ENCODE peak calls at places on chromosome 16, in four cellular contexts. One of them, this sample, is unnamed.

GRCh38 chr16:48112603-48113400 is 43.0 kb downstream of the ABCC12 start:
- DNase-seq in H1: no peak
- DNase-seq in astrocyte: no peak
- DNase-seq in endothelial cell of umbilical vein: no peak
- DNase-seq in this sample: no peak

GRCh38 chr16:30368122-30368791 is 2.0 kb downstream of the TBC1D10B start:
- DNase-seq in astrocyte: no peak
- DNase-seq in endothelial cell of umbilical vein: peak; percentile 48
- DNase-seq in H1: no peak
- DNase-seq in this sample: no peak

GRCh38 chr16:82439678-82440293 is 187.0 kb upstream of the CDH13 start:
- DNase-seq in H1: no peak
- DNase-seq in astrocyte: no peak
- DNase-seq in endothelial cell of umbilical vein: peak; percentile 6
- DNase-seq in this sample: peak; percentile 11

GRCh38 chr16:4862639-4863038 is 15.4 kb downstream of the UBN1 start:
- DNase-seq in astrocyte: no peak
- DNase-seq in H1: no peak
- DNase-seq in endothelial cell of umbilical vein: no peak
- DNase-seq in this sample: no peak

GRCh38 chr16:12059216-12059769 is 82.8 kb downstream of the SNX29 start:
- DNase-seq in endothelial cell of umbilical vein: no peak
- DNase-seq in astrocyte: no peak
- DNase-seq in H1: no peak
- DNase-seq in this sample: peak; percentile 18

GRCh38 chr16:76932541-76933211 is 258.3 kb upstream of the MON1B start:
- DNase-seq in astrocyte: peak; percentile 41
- DNase-seq in H1: no peak
- DNase-seq in endothelial cell of umbilical vein: peak; percentile 2
- DNase-seq in this sample: no peak

GRCh38 chr16:13453325-13453724 is 466.6 kb upstream of the ERCC4 start:
- DNase-seq in H1: no peak
- DNase-seq in endothelial cell of umbilical vein: no peak
- DNase-seq in astrocyte: peak; percentile 12
- DNase-seq in this sample: no peak

GRCh38 chr16:88558457-88559442 is 11.5 kb upstream of the ZC3H18 start:
- DNase-seq in endothelial cell of umbilical vein: peak; percentile 49
- DNase-seq in H1: no peak
- DNase-seq in astrocyte: peak; percentile 16
- DNase-seq in this sample: peak; percentile 65

GRCh38 chr16:71923941-71924690 is 28.8 kb downstream of the IST1 start:
- DNase-seq in H1: no peak
- DNase-seq in endothelial cell of umbilical vein: no peak
- DNase-seq in astrocyte: peak; percentile 67
- DNase-seq in this sample: no peak

GRCh38 chr16:88907768-88908167 is 41.3 kb upstream of the PABPN1L start:
- DNase-seq in H1: no peak
- DNase-seq in astrocyte: peak; percentile 42
- DNase-seq in endothelial cell of umbilical vein: no peak
- DNase-seq in this sample: no peak

GRCh38 chr16:4059969-4060368 is 56.3 kb downstream of the ADCY9 start:
- DNase-seq in astrocyte: no peak
- DNase-seq in endothelial cell of umbilical vein: no peak
- DNase-seq in H1: no peak
- DNase-seq in this sample: no peak

GRCh38 chr16:3584412-3584811 is 7.2 kb upstream of the NLRC3 start:
- DNase-seq in astrocyte: no peak
- DNase-seq in endothelial cell of umbilical vein: no peak
- DNase-seq in H1: no peak
- DNase-seq in this sample: no peak

GRCh38 chr16:675884-676564 is 553 bp downstream of the RHBDL1 start:
- DNase-seq in endothelial cell of umbilical vein: no peak
- DNase-seq in astrocyte: no peak
- DNase-seq in H1: no peak
- DNase-seq in this sample: no peak

GRCh38 chr16:2043296-2043979 is 4.2 kb downstream of the NTHL1 start:
- DNase-seq in H1: no peak
- DNase-seq in astrocyte: no peak
- DNase-seq in endothelial cell of umbilical vein: no peak
- DNase-seq in this sample: no peak

GRCh38 chr16:83899272-83899897 is 470 bp downstream of the MLYCD start:
- DNase-seq in endothelial cell of umbilical vein: peak; percentile 75
- DNase-seq in H1: no peak
- DNase-seq in astrocyte: peak; percentile 63
- DNase-seq in this sample: peak; percentile 52

GRCh38 chr16:28317040-28317880 is 24.9 kb downstream of the SBK1 start:
- DNase-seq in astrocyte: peak; percentile 13
- DNase-seq in endothelial cell of umbilical vein: peak; percentile 44
- DNase-seq in H1: no peak
- DNase-seq in this sample: peak; percentile 73

GRCh38 chr16:4450921-4451619 is 23.4 kb downstream of the NMRAL1 start:
- DNase-seq in H1: no peak
- DNase-seq in endothelial cell of umbilical vein: no peak
- DNase-seq in astrocyte: no peak
- DNase-seq in this sample: no peak

GRCh38 chr16:24838554-24839266 is 7.1 kb upstream of the SLC5A11 start:
- DNase-seq in endothelial cell of umbilical vein: peak; percentile 91
- DNase-seq in astrocyte: peak; percentile 65
- DNase-seq in H1: no peak
- DNase-seq in this sample: no peak

DNA sequence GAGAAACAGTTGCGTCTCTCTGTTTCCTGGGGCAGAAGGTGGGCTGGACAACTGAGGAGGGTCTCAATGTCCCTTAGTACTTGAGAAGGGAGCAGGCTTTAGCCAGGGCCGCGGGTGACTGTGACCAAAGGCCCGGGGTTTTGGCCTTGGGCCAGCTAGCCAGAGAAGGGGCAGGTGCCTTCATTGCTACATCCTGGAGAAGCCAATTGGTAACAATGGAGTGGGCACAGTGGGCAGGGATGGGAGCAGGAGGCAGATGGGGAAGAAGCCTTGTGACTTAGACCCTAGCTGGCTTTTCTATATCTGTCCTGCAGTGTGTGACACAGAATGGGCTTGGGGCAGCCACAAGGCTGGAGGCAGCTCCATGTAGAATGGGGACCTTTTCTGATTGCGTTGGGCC is 46.0 kb downstream of the CLEC16A start:
- DNase-seq in endothelial cell of umbilical vein: no peak
- DNase-seq in astrocyte: no peak
- DNase-seq in H1: no peak
- DNase-seq in this sample: no peak
- TF ChIP-seq CTCF in endothelial cell of umbilical vein: no peak
- TF ChIP-seq CTCF in astrocyte: no peak
- TF ChIP-seq CTCF in H1: no peak
- TF ChIP-seq CTCF in this sample: no peak

GRCh38 chr16:85642762-85643281 is 29.7 kb downstream of the GSE1 start:
- DNase-seq in H1: no peak
- DNase-seq in endothelial cell of umbilical vein: no peak
- DNase-seq in astrocyte: no peak
- DNase-seq in this sample: no peak
- H4K20me1 ChIP-seq in H1: peaks cover 36% of the 10 kb centered on the region
- H4K20me1 ChIP-seq in endothelial cell of umbilical vein: no peaks in the 10 kb centered on the region
- H4K20me1 ChIP-seq in astrocyte: peaks cover 86% of the 10 kb centered on the region
- H4K20me1 ChIP-seq in this sample: no peaks in the 10 kb centered on the region

GRCh38 chr16:86604436-86605220 is 26.3 kb downstream of the FOXL1 start:
- DNase-seq in astrocyte: no peak
- DNase-seq in H1: no peak
- DNase-seq in endothelial cell of umbilical vein: no peak
- DNase-seq in this sample: peak; percentile 45
- H3K27ac ChIP-seq in astrocyte: no peak overlapping the region
- H3K27ac ChIP-seq in H1: no peak overlapping the region
- H3K27ac ChIP-seq in endothelial cell of umbilical vein: no peak overlapping the region
- H3K27ac ChIP-seq in this sample: no peak overlapping the region

GRCh38 chr16:67109407-67110135 is at the start of gene PHAF1:
- DNase-seq in H1: peak; percentile 74
- DNase-seq in astrocyte: peak; percentile 71
- DNase-seq in endothelial cell of umbilical vein: peak; percentile 94
- DNase-seq in this sample: peak; percentile 91

GRCh38 chr16:67112591-67113399 is 3.1 kb downstream of the PHAF1 start:
- DNase-seq in H1: no peak
- DNase-seq in endothelial cell of umbilical vein: peak; percentile 7
- DNase-seq in astrocyte: no peak
- DNase-seq in this sample: no peak

GRCh38 chr16:67114793-67115192 is 5.1 kb downstream of the PHAF1 start:
- DNase-seq in astrocyte: no peak
- DNase-seq in endothelial cell of umbilical vein: no peak
- DNase-seq in H1: no peak
- DNase-seq in this sample: no peak

GRCh38 chr16:67110136-67110847 is 551 bp downstream of the PHAF1 start:
- DNase-seq in endothelial cell of umbilical vein: no peak
- DNase-seq in H1: no peak
- DNase-seq in astrocyte: no peak
- DNase-seq in this sample: peak; percentile 22

DNA sequence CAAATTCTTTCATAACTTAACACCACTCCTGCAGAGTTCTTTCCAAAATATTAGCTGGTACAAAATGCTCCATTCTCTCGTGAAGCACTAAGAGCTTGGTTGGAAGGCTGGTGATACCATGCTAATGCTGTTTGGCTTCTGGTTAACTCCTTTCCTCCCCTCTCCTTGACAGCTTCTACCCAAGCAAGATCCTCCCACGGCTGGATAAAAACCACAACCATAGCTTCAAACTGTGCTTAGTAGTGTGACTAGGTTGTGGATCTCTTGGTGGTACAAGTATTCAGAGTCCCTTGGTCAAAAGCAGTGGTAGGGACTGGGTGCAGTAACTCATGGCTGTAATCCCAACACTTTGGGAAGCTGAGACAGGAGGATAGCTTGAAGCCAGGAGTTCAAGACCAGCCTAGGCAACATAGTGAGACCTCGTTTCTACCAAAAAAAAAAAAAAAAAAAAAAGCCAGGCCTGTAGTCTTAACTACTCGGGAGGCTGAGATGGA is 2.3 kb downstream of the PHAF1 start:
- DNase-seq in H1: no peak
- DNase-seq in endothelial cell of umbilical vein: no peak
- DNase-seq in astrocyte: no peak
- DNase-seq in this sample: no peak
- TF ChIP-seq CTCF in H1: no peak
- TF ChIP-seq CTCF in endothelial cell of umbilical vein: no peak
- TF ChIP-seq CTCF in astrocyte: no peak
- TF ChIP-seq CTCF in this sample: no peak

DNA sequence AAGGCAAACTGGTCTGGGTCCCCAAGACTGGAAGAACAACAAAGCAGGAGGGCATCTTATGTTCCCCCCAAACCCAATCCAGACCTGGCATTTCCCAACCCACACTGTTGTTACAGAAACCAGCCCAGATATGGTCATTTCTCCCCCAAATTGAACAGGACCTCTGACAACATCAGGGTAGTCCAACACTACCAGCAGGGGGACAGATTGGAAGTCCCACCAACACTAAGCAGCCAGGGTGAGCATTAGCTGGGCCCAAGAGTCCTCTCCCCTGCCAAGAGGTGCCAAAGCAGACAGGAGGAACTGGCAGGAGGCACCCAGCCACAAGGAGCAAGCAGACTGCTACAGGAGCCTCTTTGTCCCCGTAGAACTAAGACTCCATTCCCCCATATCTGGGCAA is 29.3 kb upstream of the CNEP1R1 start:
- DNase-seq in H1: no peak
- DNase-seq in endothelial cell of umbilical vein: no peak
- DNase-seq in astrocyte: no peak
- DNase-seq in this sample: no peak
- H4K20me1 ChIP-seq in H1: no peaks in the 10 kb centered on the region
- H4K20me1 ChIP-seq in endothelial cell of umbilical vein: no peaks in the 10 kb centered on the region
- H4K20me1 ChIP-seq in astrocyte: no peaks in the 10 kb centered on the region
- H4K20me1 ChIP-seq in this sample: no peaks in the 10 kb centered on the region

This sample was measured in OCI-LY7.